ENCODE peak calls at places on chromosomes 16 and 17, in five cellular contexts. One of them, this sample, is unnamed.

GRCh38 chr16:12902511-12903324 is 1.3 kb downstream of the SHISA9 start:
- DNase-seq in HepG2: no peak
- DNase-seq in IMR-90: no peak
- DNase-seq in A549: no peak
- DNase-seq in H1: no peak
- DNase-seq in this sample: no peak

GRCh38 chr16:67415872-67416793 is at the start of gene ZDHHC1:
- DNase-seq in HepG2: no peak
- DNase-seq in IMR-90: peak; percentile 61
- DNase-seq in A549: peak; percentile 78
- DNase-seq in H1: no peak
- DNase-seq in this sample: peak; percentile 55

GRCh38 chr17:42608692-42609181 is 437 bp downstream of the RETREG3 start:
- DNase-seq in HepG2: no peak
- DNase-seq in IMR-90: no peak
- DNase-seq in A549: no peak
- DNase-seq in H1: no peak
- DNase-seq in this sample: no peak

GRCh38 chr17:75557075-75557851 is 30.3 kb upstream of the MYO15B start:
- DNase-seq in HepG2: peak; percentile 98
- DNase-seq in IMR-90: peak; percentile 17
- DNase-seq in A549: peak; percentile 94
- DNase-seq in H1: no peak
- DNase-seq in this sample: peak; percentile 78

GRCh38 chr16:15907863-15908478 is 19.6 kb upstream of the CEP20 start:
- DNase-seq in HepG2: peak; percentile 89
- DNase-seq in IMR-90: peak; percentile 11
- DNase-seq in A549: peak; percentile 84
- DNase-seq in H1: peak; percentile 59
- DNase-seq in this sample: peak; percentile 91

GRCh38 chr17:8900626-8901585 is 33.4 kb upstream of the PIK3R6 start:
- DNase-seq in HepG2: no peak
- DNase-seq in IMR-90: no peak
- DNase-seq in A549: no peak
- DNase-seq in H1: no peak
- DNase-seq in this sample: peak; percentile 14

GRCh38 chr17:5241861-5242671 is 7.4 kb upstream of the SCIMP start:
- DNase-seq in HepG2: no peak
- DNase-seq in IMR-90: no peak
- DNase-seq in A549: no peak
- DNase-seq in H1: no peak
- DNase-seq in this sample: no peak

GRCh38 chr16:1723450-1724147 is 17.6 kb downstream of the MAPK8IP3 start:
- DNase-seq in HepG2: peak; percentile 37
- DNase-seq in IMR-90: peak; percentile 32
- DNase-seq in A549: peak; percentile 41
- DNase-seq in H1: no peak
- DNase-seq in this sample: peak; percentile 55

GRCh38 chr16:57023541-57024249 is 34.3 kb downstream of the NLRC5 start:
- DNase-seq in HepG2: no peak
- DNase-seq in IMR-90: no peak
- DNase-seq in A549: no peak
- DNase-seq in H1: no peak
- DNase-seq in this sample: no peak

GRCh38 chr16:84228321-84228838 is 11.4 kb downstream of the KCNG4 start:
- DNase-seq in HepG2: peak; percentile 19
- DNase-seq in IMR-90: peak; percentile 89
- DNase-seq in A549: peak; percentile 79
- DNase-seq in H1: peak; percentile 36
- DNase-seq in this sample: peak; percentile 83

GRCh38 chr17:77571562-77571981 is 386.9 kb upstream of the TNRC6C start:
- DNase-seq in HepG2: no peak
- DNase-seq in IMR-90: peak; percentile 6
- DNase-seq in A549: no peak
- DNase-seq in H1: no peak
- DNase-seq in this sample: peak; percentile 54

GRCh38 chr17:56982312-56982711 is 4.4 kb downstream of the SCPEP1 start:
- DNase-seq in HepG2: no peak
- DNase-seq in IMR-90: no peak
- DNase-seq in A549: no peak
- DNase-seq in H1: no peak
- DNase-seq in this sample: peak; percentile 66

GRCh38 chr16:67148656-67149275 is 2.0 kb downstream of the B3GNT9 start:
- DNase-seq in HepG2: no peak
- DNase-seq in IMR-90: no peak
- DNase-seq in A549: no peak
- DNase-seq in H1: no peak
- DNase-seq in this sample: no peak

GRCh38 chr17:75241143-75241430 is 20.3 kb downstream of the GGA3 start:
- DNase-seq in HepG2: no peak
- DNase-seq in IMR-90: no peak
- DNase-seq in A549: no peak
- DNase-seq in H1: no peak
- DNase-seq in this sample: no peak

GRCh38 chr17:81376946-81377733 is 18.1 kb upstream of the BAHCC1 start:
- DNase-seq in HepG2: no peak
- DNase-seq in IMR-90: no peak
- DNase-seq in A549: no peak
- DNase-seq in H1: no peak
- DNase-seq in this sample: no peak

GRCh38 chr17:39568710-39569109 is 39.0 kb downstream of the NEUROD2 start:
- DNase-seq in HepG2: no peak
- DNase-seq in IMR-90: no peak
- DNase-seq in A549: no peak
- DNase-seq in H1: no peak
- DNase-seq in this sample: no peak

GRCh38 chr17:80862341-80862969 is 129.2 kb upstream of the CHMP6 start:
- DNase-seq in HepG2: no peak
- DNase-seq in IMR-90: no peak
- DNase-seq in A549: no peak
- DNase-seq in H1: no peak
- DNase-seq in this sample: no peak

GRCh38 chr17:44464037-44464436 is 39.2 kb downstream of the GPATCH8 start:
- DNase-seq in HepG2: no peak
- DNase-seq in IMR-90: peak; percentile 51
- DNase-seq in A549: no peak
- DNase-seq in H1: no peak
- DNase-seq in this sample: no peak

GRCh38 chr17:44842748-44843147 is 4.9 kb upstream of the HIGD1B start:
- DNase-seq in HepG2: no peak
- DNase-seq in IMR-90: peak; percentile 15
- DNase-seq in A549: no peak
- DNase-seq in H1: no peak
- DNase-seq in this sample: peak; percentile 23

GRCh38 chr16:64718481-64718880 is 403.4 kb downstream of the CDH11 start:
- DNase-seq in HepG2: no peak
- DNase-seq in IMR-90: no peak
- DNase-seq in A549: no peak
- DNase-seq in H1: no peak
- DNase-seq in this sample: no peak

GRCh38 chr17:17713839-17714238 is 32.6 kb downstream of the RAI1 start:
- DNase-seq in HepG2: peak; percentile 61
- DNase-seq in IMR-90: peak; percentile 55
- DNase-seq in A549: no peak
- DNase-seq in H1: no peak
- DNase-seq in this sample: no peak

GRCh38 chr17:65243838-65244237 is 106.7 kb downstream of the RGS9 start:
- DNase-seq in HepG2: no peak
- DNase-seq in IMR-90: peak; percentile 24
- DNase-seq in A549: no peak
- DNase-seq in H1: no peak
- DNase-seq in this sample: no peak

GRCh38 chr17:76599699-76600460 is 14.2 kb upstream of the ST6GALNAC2 start:
- DNase-seq in HepG2: no peak
- DNase-seq in IMR-90: peak; percentile 18
- DNase-seq in A549: no peak
- DNase-seq in H1: no peak
- DNase-seq in this sample: no peak

GRCh38 chr17:76492250-76492988 is 8.8 kb downstream of the RHBDF2 start:
- DNase-seq in HepG2: no peak
- DNase-seq in IMR-90: no peak
- DNase-seq in A549: no peak
- DNase-seq in H1: no peak
- DNase-seq in this sample: no peak

GRCh38 chr17:59332890-59333377 is 1.5 kb downstream of the YPEL2 start:
- DNase-seq in HepG2: no peak
- DNase-seq in IMR-90: peak; percentile 11
- DNase-seq in A549: no peak
- DNase-seq in H1: no peak
- DNase-seq in this sample: no peak

GRCh38 chr16:51722467-51722866 is 571.4 kb upstream of the SALL1 start:
- DNase-seq in HepG2: no peak
- DNase-seq in IMR-90: no peak
- DNase-seq in A549: no peak
- DNase-seq in H1: no peak
- DNase-seq in this sample: no peak

GRCh38 chr17:45363498-45363897 is 46.7 kb upstream of the MAP3K14 start:
- DNase-seq in HepG2: no peak
- DNase-seq in IMR-90: no peak
- DNase-seq in A549: no peak
- DNase-seq in H1: no peak
- DNase-seq in this sample: no peak

GRCh38 chr17:5413682-5414081 is 5.8 kb downstream of the NUP88 start:
- DNase-seq in HepG2: no peak
- DNase-seq in IMR-90: peak; percentile 93
- DNase-seq in A549: peak; percentile 25
- DNase-seq in H1: no peak
- DNase-seq in this sample: no peak

GRCh38 chr16:82633964-82634600 is 7.3 kb downstream of the CDH13 start:
- DNase-seq in HepG2: no peak
- DNase-seq in IMR-90: peak; percentile 46
- DNase-seq in A549: no peak
- DNase-seq in H1: no peak
- DNase-seq in this sample: no peak
- TF ChIP-seq MAFK in HepG2: no peak
- TF ChIP-seq MAFK in IMR-90: no peak
- TF ChIP-seq MAFK in A549: no peak
- TF ChIP-seq MAFK in H1: no peak
- TF ChIP-seq MAFK in this sample: no peak

DNA sequence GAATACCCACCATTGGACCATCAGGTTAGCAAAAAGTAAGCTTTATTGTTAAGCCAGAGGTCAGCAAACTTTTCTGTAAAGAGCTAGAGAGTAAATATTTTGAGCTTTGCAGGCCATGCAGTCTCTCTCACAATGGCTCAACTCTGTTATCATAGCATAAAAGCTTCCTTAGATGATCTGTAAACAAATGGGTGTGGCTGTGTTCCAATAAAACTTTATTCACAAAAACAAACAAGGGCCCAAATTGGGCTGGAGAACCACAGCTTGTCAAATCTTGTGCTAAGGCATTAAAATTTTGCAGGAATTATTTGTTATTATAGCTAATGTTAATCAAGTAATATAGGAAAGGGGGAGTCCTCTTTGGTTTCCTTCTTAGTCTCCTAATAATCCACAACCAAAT is 153.6 kb downstream of the GRIN2A start:
- DNase-seq in HepG2: no peak
- DNase-seq in IMR-90: no peak
- DNase-seq in A549: no peak
- DNase-seq in H1: no peak
- DNase-seq in this sample: no peak
- TF ChIP-seq MAFK in HepG2: no peak
- TF ChIP-seq MAFK in IMR-90: no peak
- TF ChIP-seq MAFK in A549: no peak
- TF ChIP-seq MAFK in H1: no peak
- TF ChIP-seq MAFK in this sample: no peak

DNA sequence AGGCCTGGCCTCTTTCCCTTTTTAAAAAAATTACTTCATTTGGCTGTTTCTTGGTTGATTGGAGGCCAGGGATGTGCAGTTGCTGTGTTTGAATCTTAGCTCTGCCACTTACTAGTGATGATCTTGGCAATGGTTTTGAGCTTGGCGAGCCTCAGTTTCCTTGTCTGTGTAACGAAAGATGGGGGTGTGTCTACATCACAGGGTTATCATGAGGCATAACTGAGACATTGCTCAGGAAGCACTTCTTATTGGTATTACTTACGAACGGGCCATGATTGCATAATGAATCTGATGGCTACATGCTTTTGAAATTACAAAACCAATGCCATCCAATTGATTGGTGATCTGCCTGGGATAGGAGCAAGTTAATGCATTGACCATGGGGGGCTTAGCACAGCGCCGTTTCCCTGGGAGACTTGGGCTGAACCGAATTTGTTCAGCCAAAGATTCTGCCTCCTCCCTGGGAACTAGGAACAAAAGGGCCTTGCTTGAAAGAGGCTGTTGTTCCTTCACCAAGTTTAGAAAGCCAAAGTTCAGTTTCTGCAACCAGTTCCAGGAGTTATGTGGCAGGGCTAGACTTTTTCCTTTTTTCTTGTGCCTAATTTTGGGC is 21.8 kb downstream of the CMIP start:
- DNase-seq in HepG2: no peak
- DNase-seq in IMR-90: peak; percentile 39
- DNase-seq in A549: no peak
- DNase-seq in H1: no peak
- DNase-seq in this sample: no peak
- TF ChIP-seq MAFK in HepG2: no peak
- TF ChIP-seq MAFK in IMR-90: no peak
- TF ChIP-seq MAFK in A549: no peak
- TF ChIP-seq MAFK in H1: no peak
- TF ChIP-seq MAFK in this sample: no peak

GRCh38 chr17:49240619-49241018 is 10.0 kb upstream of the PHOSPHO1 start:
- DNase-seq in HepG2: no peak
- DNase-seq in IMR-90: no peak
- DNase-seq in A549: no peak
- DNase-seq in H1: no peak
- DNase-seq in this sample: no peak
- TF ChIP-seq MAFK in HepG2: no peak
- TF ChIP-seq MAFK in IMR-90: no peak
- TF ChIP-seq MAFK in A549: no peak
- TF ChIP-seq MAFK in H1: no peak
- TF ChIP-seq MAFK in this sample: no peak

DNA sequence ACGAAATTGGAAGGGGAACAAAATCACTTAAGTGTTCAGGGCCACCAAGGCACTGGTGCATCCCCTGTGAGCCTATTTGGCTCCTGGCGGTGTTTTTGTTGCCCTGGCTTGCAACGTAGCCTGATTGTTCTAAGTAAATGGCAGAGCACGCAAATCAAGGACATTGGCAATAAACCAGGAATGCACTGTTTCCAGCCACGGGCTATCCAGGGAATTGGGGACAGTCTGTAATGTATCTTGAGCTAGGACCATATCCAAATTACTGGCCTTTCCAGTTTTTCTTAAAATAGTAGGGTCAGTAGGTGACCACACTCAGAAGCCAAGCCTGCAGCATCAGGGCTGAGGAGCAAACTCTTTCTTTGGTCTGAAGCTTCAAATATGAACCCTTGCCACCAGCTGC is 734.0 kb downstream of the MAF start:
- DNase-seq in HepG2: no peak
- DNase-seq in IMR-90: no peak
- DNase-seq in A549: no peak
- DNase-seq in H1: no peak
- DNase-seq in this sample: no peak
- TF ChIP-seq MAFK in HepG2: no peak
- TF ChIP-seq MAFK in IMR-90: no peak
- TF ChIP-seq MAFK in A549: no peak
- TF ChIP-seq MAFK in H1: no peak
- TF ChIP-seq MAFK in this sample: no peak